ENCODE peak calls at places on chromosomes 11 and 22, in five cellular contexts. C, Z, M, Q and F are unnamed samples.

GRCh38 chr11:110808291-110808690 is 96.1 kb upstream of the ARHGAP20 start:
- DNase-seq in C (no peak), Z (no peak), M (no peak), Q (no peak), F (no peak)

GRCh38 chr11:11931461-11932055 is 76.9 kb downstream of the DKK3 start:
- DNase-seq in C (no peak), Z (no peak), M (peak; percentile 38), Q (peak; percentile 38), F (no peak)

GRCh38 chr11:299081-299891 is at the start of gene IFITM5:
- DNase-seq in C (peak; percentile 13), Z (peak; percentile 64), M (no peak), Q (no peak), F (no peak)

GRCh38 chr22:49203863-49204598 is 623.6 kb downstream of the BRD1 start:
- DNase-seq in C (no peak), Z (peak; percentile 45), M (no peak), Q (no peak), F (peak; percentile 13)

GRCh38 chr22:49838771-49839717 is 11.4 kb upstream of the BRD1 start:
- DNase-seq in C (no peak), Z (no peak), M (no peak), Q (no peak), F (peak; percentile 71)

GRCh38 chr11:31442086-31442485 is 67.3 kb downstream of the IMMP1L start:
- DNase-seq in C (no peak), Z (no peak), M (no peak), Q (no peak), F (no peak)

GRCh38 chr11:76680517-76681425 is 10.2 kb upstream of the LRRC32 start:
- DNase-seq in C (peak; percentile 48), Z (peak; percentile 86), M (peak; percentile 67), Q (peak; percentile 87), F (peak; percentile 76)

GRCh38 chr11:69778373-69778772 is 3.2 kb upstream of the FGF4 start:
- DNase-seq in C (no peak), Z (no peak), M (no peak), Q (no peak), F (no peak)

GRCh38 chr11:105447936-105448702 is 161.8 kb upstream of the GRIA4 start:
- DNase-seq in C (no peak), Z (no peak), M (no peak), Q (no peak), F (no peak)

DNA sequence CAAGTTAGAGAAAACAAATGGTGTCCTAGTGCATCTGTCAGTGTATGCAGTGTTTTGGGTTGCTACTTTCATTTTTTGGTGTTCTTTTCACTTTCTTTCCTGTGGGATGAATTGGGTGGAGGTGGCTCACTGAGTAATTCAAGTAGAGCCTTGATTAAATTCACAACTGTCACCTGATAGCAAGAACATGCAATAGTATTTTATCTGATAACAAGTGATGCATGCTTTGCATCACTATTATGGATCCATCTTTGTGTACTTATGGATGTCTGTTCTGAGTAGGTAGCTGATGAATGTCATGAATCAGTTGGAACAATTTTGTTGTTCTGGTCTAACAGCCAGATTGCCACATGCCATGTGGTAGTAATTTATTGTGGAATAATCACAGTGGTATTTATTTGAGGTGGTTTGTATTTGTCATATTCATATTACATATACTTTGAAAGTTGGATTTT is 87.5 kb downstream of the DDX10 start:
- DNase-seq in C (no peak), Z (no peak), M (no peak), Q (no peak), F (no peak)
- H3K27ac ChIP-seq in C (no peak overlapping the region), Z (no peak overlapping the region), M (no peak overlapping the region), Q (no peak overlapping the region), F (no peak overlapping the region)

GRCh38 chr11:27716850-27717249 is 16.6 kb upstream of the BDNF start:
- DNase-seq in C (no peak), Z (no peak), M (no peak), Q (no peak), F (no peak)
- TF ChIP-seq CTCF in C (no peak), Z (no peak), M (no peak), Q (no peak), F (no peak)

DNA sequence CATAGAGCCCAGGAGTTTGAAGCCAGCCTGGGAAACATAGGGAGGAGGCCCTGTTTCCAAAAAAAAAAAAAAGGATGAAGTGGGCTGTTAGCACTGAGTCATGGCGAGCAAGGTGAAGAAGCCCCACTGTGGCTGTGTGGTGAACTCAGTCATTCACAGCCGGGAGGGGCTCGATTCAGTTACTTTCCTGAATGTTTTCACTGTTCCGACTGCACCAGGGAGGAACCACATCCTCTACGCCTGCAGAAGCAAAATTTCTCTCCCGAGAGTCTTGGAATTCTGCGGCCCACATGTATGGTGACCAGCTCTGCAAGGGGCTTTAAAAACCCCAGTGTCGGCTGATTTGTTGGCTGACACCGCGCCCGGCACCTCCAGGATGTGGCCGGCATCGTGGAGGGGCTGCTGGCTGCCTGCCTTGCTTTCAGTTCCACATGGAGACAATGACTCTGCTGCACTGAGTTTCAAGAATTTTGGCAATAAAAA is 27.8 kb upstream of the GRAMD4 start:
- DNase-seq in C (peak; percentile 60), Z (peak; percentile 70), M (peak; percentile 70), Q (peak; percentile 82), F (peak; percentile 75)
- H3K4me3 ChIP-seq in C (peak overlapping the region; percentile 48), Z (peak overlapping the region; percentile 6), M (no peak overlapping the region), Q (peak overlapping the region; percentile 49), F (no peak overlapping the region)

GRCh38 chr11:61037694-61038093 is 64.6 kb upstream of the CD5 start:
- DNase-seq in C (peak; percentile 37), Z (peak; percentile 53), M (no peak), Q (no peak), F (no peak)

GRCh38 chr11:61042537-61042936 is 59.8 kb upstream of the CD5 start:
- DNase-seq in C (no peak), Z (no peak), M (no peak), Q (no peak), F (no peak)

GRCh38 chr11:61045271-61045670 is 57.0 kb upstream of the CD5 start:
- DNase-seq in C (no peak), Z (no peak), M (no peak), Q (no peak), F (no peak)

GRCh38 chr11:61042961-61043540 is 59.2 kb upstream of the CD5 start:
- DNase-seq in C (no peak), Z (no peak), M (no peak), Q (no peak), F (no peak)

DNA sequence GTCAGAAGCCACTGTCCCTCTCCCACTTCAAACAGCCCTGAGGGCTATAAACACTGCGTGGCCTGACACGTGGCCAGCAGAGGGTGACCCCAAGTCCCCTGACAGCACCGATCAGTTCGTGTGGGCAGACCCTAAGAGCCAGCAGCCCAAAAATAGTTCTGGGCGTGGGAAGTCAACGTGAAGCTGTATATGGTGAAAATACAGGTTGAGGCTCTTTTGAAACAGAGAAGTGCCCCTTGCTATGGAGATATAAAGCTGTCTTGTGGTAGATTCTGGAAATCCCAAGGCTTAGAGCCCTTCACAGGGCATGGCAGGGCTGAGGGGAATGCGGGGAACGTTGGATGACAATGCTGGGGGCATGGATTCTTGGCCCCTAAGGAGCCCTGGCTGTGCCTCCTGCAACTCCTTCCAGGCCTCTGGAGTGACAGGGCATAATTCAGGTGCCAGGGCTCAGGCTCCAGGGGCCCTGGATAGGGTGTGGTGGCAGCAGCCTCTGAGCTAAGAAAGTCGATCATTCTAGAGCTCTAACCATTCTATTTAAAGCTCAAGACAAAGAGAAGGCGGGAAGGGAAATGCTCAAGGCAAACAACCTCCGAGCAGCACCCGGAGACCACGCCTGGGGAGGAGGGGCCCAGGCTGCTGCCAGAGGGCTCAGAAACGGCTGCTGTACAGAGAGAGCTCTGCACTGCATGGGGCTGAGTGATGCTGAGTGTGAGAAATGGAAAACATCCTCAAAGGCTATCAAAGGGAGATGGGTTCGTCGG is 60.4 kb upstream of the CD5 start:
- DNase-seq in C (peak; percentile 35), Z (no peak), M (peak; percentile 30), Q (peak; percentile 76), F (peak; percentile 54)
- H3K27ac ChIP-seq in C (peak overlapping the region; percentile 79), Z (no peak overlapping the region), M (no peak overlapping the region), Q (no peak overlapping the region), F (peak overlapping the region; percentile 60)

DNA sequence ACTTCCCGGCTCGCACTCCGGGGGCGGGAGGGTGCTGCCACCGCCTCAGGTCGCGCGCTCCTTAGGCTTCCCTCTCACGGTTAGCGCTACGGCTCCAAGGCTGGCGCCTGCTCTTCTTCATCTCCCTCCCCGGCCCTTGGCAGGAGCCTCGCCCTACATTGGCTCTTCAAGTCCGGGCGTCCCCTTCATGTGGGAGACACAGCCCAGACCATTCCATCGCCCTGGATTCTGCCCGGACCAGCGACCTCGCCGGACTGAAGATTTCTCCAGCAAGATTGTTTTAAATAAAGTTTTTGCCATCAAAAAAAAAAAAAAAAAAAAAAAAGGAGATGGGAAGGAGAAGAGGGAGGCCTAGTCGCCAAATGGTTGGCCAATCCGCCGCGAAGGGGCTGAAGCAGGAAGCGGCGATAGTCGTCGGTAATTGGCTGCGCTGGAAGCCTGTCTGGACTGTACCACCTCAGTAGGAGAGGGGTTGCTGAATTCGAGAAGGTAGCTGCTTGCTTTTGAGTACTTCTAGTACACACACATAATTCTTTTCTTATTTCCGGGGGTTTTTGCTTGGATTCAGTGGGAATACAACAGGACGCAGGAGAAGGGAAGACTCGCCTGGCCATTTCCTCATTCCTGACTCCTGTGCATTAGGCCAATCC is 724 bp upstream of the ZDHHC5 start:
- DNase-seq in C (peak; percentile 96), Z (peak; percentile 100), M (peak; percentile 99), Q (peak; percentile 99), F (peak; percentile 97)
- TF ChIP-seq CTCF in C (no peak), Z (no peak), M (no peak), Q (peak; percentile 20), F (peak; percentile 12)

GRCh38 chr11:125625225-125625593 is 246 bp downstream of the CHEK1 start:
- DNase-seq in C (no peak), Z (no peak), M (no peak), Q (no peak), F (no peak)

GRCh38 chr11:125625594-125626380 is 824 bp downstream of the CHEK1 start:
- DNase-seq in C (peak; percentile 89), Z (peak; percentile 92), M (peak; percentile 87), Q (peak; percentile 94), F (peak; percentile 92)

GRCh38 chr11:125626381-125626950 is 1.5 kb downstream of the CHEK1 start:
- DNase-seq in C (no peak), Z (no peak), M (no peak), Q (peak; percentile 77), F (no peak)

GRCh38 chr11:125624756-125625213 is at the start of gene CHEK1:
- DNase-seq in C (no peak), Z (no peak), M (no peak), Q (no peak), F (no peak)

GRCh38 chr11:125627236-125627910 is 2.4 kb downstream of the CHEK1 start:
- DNase-seq in C (no peak), Z (no peak), M (no peak), Q (no peak), F (no peak)
- H3K4me3 ChIP-seq in C (no peak overlapping the region), Z (no peak overlapping the region), M (no peak overlapping the region), Q (peak overlapping the region; percentile 89), F (no peak overlapping the region)

DNA sequence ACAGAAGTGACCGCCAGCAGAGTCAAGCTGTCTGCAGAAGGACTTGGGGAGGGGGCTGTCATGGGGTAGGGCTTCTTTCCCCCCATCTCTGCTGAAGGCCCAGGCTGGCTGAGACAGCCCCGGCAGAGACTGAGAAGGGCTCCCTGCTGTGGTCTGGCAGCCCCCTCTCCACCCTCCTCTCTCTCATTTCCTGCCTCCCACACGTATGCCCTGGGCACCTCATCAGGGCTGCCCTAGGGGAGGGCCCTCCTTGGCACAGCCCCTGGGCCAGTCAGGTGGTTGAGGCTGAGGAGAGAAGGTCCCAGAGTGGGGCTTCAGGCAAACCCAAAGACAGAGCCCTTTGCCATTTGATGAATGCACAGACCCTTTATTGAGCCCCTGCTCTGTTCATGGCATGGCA is 3.6 kb downstream of the RASD2 start:
- DNase-seq in C (no peak), Z (no peak), M (no peak), Q (no peak), F (no peak)
- H3K27ac ChIP-seq in C (peak overlapping the region; percentile 76), Z (peak overlapping the region; percentile 94), M (no peak overlapping the region), Q (no peak overlapping the region), F (no peak overlapping the region)

GRCh38 chr22:19912236-19912999 is 29.2 kb upstream of the COMT start:
- DNase-seq in C (no peak), Z (no peak), M (no peak), Q (peak; percentile 20), F (no peak)
- TF ChIP-seq CTCF in C (no peak), Z (no peak), M (no peak), Q (peak; percentile 30), F (no peak)